ENCODE peak calls at places on chromosome 11, in five cellular contexts. N, M, S, U and V are unnamed samples.
A peak's percentile ranks its signal among the peaks of the same experiment; 100 is the strongest.

GRCh38 chr11:43987384-43988039 is 45.1 kb downstream of the C11orf96 start:
- DNase-seq in S (peak; percentile 62), U (peak; percentile 84), N (peak; percentile 82), M (no peak), V (no peak)

GRCh38 chr11:91230647-91231046 is 994.0 kb upstream of the FAT3 start:
- DNase-seq in N (no peak), U (no peak), S (no peak), M (no peak), V (no peak)

GRCh38 chr11:72239849-72240460 is 4.0 kb downstream of the PHOX2A start:
- DNase-seq in M (peak; percentile 74), S (peak; percentile 26), U (peak; percentile 36), N (peak; percentile 84), V (no peak)

GRCh38 chr11:71184421-71185210 is 67.8 kb downstream of the SHANK2 start:
- DNase-seq in M (no peak), S (no peak), U (no peak), N (peak; percentile 46), V (no peak)

GRCh38 chr11:129090056-129090455 is 102.1 kb downstream of the ARHGAP32 start:
- DNase-seq in N (no peak), M (no peak), S (no peak), U (peak; percentile 62), V (no peak)

GRCh38 chr11:17369094-17369493 is 17.5 kb downstream of the NCR3LG1 start:
- DNase-seq in M (no peak), N (no peak), U (no peak), S (no peak), V (no peak)

GRCh38 chr11:119584193-119585037 is 144.6 kb downstream of the NECTIN1 start:
- DNase-seq in N (peak; percentile 71), U (peak; percentile 48), M (peak; percentile 89), S (peak; percentile 55), V (no peak)

GRCh38 chr11:71927813-71928738 is at the start of gene XNDC1N:
- DNase-seq in U (peak; percentile 92), S (peak; percentile 90), N (peak; percentile 72), M (peak; percentile 89), V (no peak)

GRCh38 chr11:111819161-111820058 is 52.0 kb downstream of the ALG9 start:
- DNase-seq in S (peak; percentile 73), N (no peak), M (no peak), U (peak; percentile 53), V (no peak)

GRCh38 chr11:639324-639977 is 2.4 kb downstream of the DRD4 start:
- DNase-seq in S (no peak), U (no peak), M (peak; percentile 54), N (no peak), V (no peak)

GRCh38 chr11:2175659-2176058 is 4.0 kb upstream of the TH start:
- DNase-seq in M (no peak), N (no peak), S (peak; percentile 71), U (peak; percentile 30), V (no peak)

GRCh38 chr11:69832561-69833413 is 13.6 kb upstream of the FGF3 start:
- DNase-seq in S (no peak), U (no peak), N (peak; percentile 40), M (peak; percentile 83), V (no peak)

GRCh38 chr11:16252373-16252772 is 104.0 kb downstream of the SOX6 start:
- DNase-seq in U (peak; percentile 2), M (peak; percentile 58), S (peak; percentile 2), N (no peak), V (no peak)

GRCh38 chr11:103659138-103659734 is 377.2 kb upstream of the DDI1 start:
- DNase-seq in S (no peak), N (no peak), U (peak; percentile 49), M (peak; percentile 58), V (no peak)
- TF ChIP-seq CTCF in S (no peak), N (no peak), U (peak; percentile 48), M (peak; percentile 76), V (no peak)

GRCh38 chr11:35145249-35145648 is 6.3 kb downstream of the CD44 start:
- DNase-seq in M (no peak), U (peak; percentile 45), N (no peak), S (no peak), V (peak; percentile 76)

GRCh38 chr11:35143509-35144102 is 4.6 kb downstream of the CD44 start:
- DNase-seq in N (no peak), S (no peak), U (no peak), M (no peak), V (no peak)

GRCh38 chr11:35142481-35143207 is 3.7 kb downstream of the CD44 start:
- DNase-seq in U (peak; percentile 82), M (peak; percentile 71), N (no peak), S (peak; percentile 44), V (no peak)

GRCh38 chr11:35144811-35145210 is 5.8 kb downstream of the CD44 start:
- DNase-seq in U (peak; percentile 71), M (no peak), S (peak; percentile 58), N (no peak), V (no peak)

GRCh38 chr11:35144103-35144741 is 5.3 kb downstream of the CD44 start:
- DNase-seq in N (peak; percentile 67), S (peak; percentile 73), U (peak; percentile 83), M (no peak), V (peak; percentile 46)
- TF ChIP-seq CTCF in N (no peak), S (no peak), U (peak; percentile 3), M (no peak), V (no peak)

GRCh38 chr11:41612415-41612814 is 153.0 kb upstream of the LRRC4C start:
- DNase-seq in N (no peak), M (no peak), U (peak; percentile 27), S (no peak), V (no peak)
- TF ChIP-seq CTCF in N (no peak), M (peak; percentile 69), U (peak; percentile 37), S (no peak), V (no peak)

GRCh38 chr11:131691558-131692041 is 321.2 kb downstream of the NTM start:
- DNase-seq in N (no peak), U (peak; percentile 74), S (peak; percentile 15), M (peak; percentile 88), V (no peak)
- TF ChIP-seq CTCF in N (peak; percentile 44), U (peak; percentile 58), S (peak; percentile 59), M (peak; percentile 87), V (no peak)

DNA sequence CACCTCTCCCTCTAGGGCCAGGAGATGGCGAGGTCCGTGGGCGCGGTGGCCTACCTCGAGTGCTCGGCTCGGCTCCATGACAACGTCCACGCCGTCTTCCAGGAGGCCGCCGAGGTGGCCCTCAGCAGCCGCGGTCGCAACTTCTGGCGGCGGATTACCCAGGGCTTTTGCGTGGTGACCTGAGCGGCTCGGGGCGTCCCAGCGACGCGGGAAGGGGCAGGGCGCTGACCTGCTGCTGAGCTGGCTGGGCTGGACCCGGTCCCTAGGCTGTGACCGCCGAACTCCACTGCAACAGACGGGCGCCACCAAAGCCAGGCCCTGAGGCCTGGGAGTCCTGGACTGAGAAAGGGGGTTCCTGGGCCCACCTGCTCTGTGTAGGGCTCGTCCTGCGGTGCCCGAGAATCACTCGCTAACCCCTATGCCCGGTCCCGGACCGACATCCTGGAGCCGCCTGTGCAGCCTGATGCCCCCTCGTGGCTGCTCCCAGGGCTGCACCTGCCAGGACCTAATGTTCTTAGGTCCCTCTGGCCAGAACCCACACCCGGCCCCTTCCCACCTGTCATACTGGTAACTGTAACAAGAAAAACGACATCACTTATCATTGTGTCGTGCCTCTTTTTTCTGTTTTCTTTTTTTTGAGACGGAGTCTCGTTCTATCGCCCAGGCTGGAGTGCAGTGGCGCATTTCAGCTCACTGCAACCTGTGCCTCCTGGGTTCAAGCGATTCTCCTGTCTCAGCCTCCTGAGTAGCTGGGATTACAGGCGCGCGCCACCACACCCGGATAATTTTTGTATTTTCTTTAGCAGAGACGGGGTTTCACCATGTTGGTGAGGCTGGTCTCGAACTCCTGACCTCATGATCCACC is 15.0 kb downstream of the RHOD start:
- DNase-seq in N (peak; percentile 90), M (peak; percentile 97), S (peak; percentile 53), U (peak; percentile 81), V (peak; percentile 68)
- TF ChIP-seq CTCF in N (peak; percentile 89), M (peak; percentile 97), S (peak; percentile 65), U (peak; percentile 98), V (peak; percentile 87)

DNA sequence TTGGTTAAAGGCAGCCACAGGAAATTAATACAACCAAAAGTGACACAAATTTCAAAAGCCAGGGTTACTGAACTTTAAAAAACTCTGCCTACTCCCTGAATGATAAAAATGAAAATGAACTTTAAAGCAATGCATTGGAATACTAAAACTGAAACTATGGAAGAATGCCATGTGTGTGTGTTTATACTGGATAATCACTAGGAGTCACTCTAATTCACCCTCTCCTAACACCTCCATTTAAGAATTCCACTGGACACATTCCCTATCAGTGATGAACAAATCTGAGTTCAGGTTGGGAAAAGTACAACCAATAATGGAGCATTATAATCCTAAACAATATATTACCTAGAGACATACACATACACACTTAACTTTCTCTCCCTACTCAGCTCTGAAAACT is 27.5 kb upstream of the PLAAT3 start:
- DNase-seq in S (peak; percentile 48), N (no peak), U (peak; percentile 11), M (no peak), V (no peak)
- TF ChIP-seq CTCF in S (no peak), N (no peak), U (no peak), M (no peak), V (no peak)

GRCh38 chr11:27701262-27702105 is 1.2 kb upstream of the BDNF start:
- DNase-seq in S (peak; percentile 69), M (no peak), N (peak; percentile 62), U (peak; percentile 68), V (no peak)
- TF ChIP-seq CTCF in S (peak; percentile 23), M (no peak), N (peak; percentile 7), U (peak; percentile 18), V (no peak)